ENCODE peak calls at places on chromosomes 6 and 20, in six cellular contexts. K, F, X, A, W and D are unnamed samples.
A peak's percentile ranks its signal among the peaks of the same experiment; 100 is the strongest.

GRCh38 chr6:28803337-28803709 is 120.5 kb downstream of the TRIM27 start:
- DNase-seq in K (no peak), F (no peak), X (no peak), A (no peak), W (no peak), D (no peak)

GRCh38 chr20:50313223-50313820 is 122.7 kb downstream of the CEBPB start:
- DNase-seq in K (no peak), F (peak; percentile 66), X (no peak), A (no peak), W (no peak), D (no peak)

GRCh38 chr6:155936127-155936526 is 480.5 kb upstream of the NOX3 start:
- DNase-seq in K (no peak), F (no peak), X (no peak), A (no peak), W (no peak), D (no peak)

GRCh38 chr20:1324598-1325172 is 4.3 kb downstream of the SDCBP2 start:
- DNase-seq in K (no peak), F (no peak), X (no peak), A (no peak), W (peak; percentile 19), D (no peak)

GRCh38 chr6:16523550-16524379 is 237.5 kb downstream of the ATXN1 start:
- DNase-seq in K (no peak), F (no peak), X (no peak), A (no peak), W (no peak), D (no peak)

GRCh38 chr20:2301164-2301622 is 5.4 kb downstream of the TGM3 start:
- DNase-seq in K (peak; percentile 89), F (peak; percentile 28), X (peak; percentile 52), A (peak; percentile 52), W (no peak), D (peak; percentile 23)

GRCh38 chr20:24559114-24559513 is 89.7 kb downstream of the SYNDIG1 start:
- DNase-seq in K (no peak), F (no peak), X (no peak), A (no peak), W (no peak), D (no peak)

GRCh38 chr6:30152019-30152673 is 8.9 kb downstream of the TRIM10 start:
- DNase-seq in K (no peak), F (no peak), X (no peak), A (no peak), W (no peak), D (no peak)

GRCh38 chr6:118939683-118940082 is 4.7 kb upstream of the MCM9 start:
- DNase-seq in K (no peak), F (no peak), X (no peak), A (no peak), W (no peak), D (no peak)

DNA sequence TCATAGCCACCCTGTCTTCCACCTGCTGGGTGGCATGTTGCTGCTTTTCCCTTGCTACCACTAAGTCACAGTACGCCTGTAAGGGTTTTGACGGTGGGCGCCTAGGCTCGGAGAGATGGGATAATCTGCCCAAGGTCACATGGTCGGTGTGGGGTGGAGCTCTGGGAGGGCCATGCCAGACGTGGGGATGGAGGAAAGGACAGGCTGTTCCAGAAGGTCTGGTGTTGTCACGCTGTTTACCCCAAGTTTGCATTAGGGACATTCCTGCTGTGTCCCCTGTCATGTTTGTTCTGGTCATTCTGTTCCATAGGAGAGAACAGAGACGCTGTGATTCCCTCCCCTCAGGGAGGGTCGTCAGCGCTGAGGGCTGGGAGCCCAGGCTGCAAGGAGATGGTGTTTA is 16.1 kb downstream of the IP6K3 start:
- DNase-seq in K (no peak), F (no peak), X (no peak), A (no peak), W (no peak), D (no peak)
- TF ChIP-seq POLR2AphosphoS5 in K (no peak), F (no peak), X (no peak), A (no peak), W (no peak), D (no peak)

DNA sequence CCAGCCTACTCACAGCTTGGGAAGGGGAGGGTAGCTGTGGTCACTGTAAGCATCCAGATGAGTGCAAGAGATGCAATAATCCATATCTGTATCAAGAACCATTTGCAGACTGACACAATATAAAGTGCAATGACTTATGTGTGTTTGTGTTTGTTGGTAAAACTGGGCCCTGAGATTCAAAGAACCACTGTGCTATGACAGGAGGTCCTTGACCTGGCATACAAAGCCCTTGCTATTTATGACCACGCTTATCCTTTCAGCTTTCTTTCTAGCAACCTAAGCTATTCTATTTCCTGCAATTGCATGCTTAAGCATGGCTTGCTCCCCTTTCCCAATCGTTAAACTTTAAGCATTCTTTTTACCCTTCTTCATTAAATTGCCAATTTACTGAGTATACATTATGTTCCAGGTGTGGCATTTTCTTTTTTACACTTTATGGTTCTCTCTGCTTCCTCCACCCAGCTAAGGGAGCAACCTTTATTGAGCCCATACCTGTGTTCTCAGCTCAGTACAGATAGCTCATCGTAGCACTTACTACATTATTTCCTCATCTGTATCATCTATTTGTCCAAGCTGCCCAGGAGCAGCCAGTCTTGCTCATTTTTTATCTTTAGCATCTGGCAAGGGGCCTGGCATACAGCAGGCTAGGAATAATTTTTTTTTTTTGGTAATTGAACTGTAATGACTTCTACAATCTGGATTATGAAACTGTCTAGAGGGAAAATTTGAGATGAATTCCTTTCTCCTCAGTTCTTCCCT is 3.5 kb downstream of the MCUR1 start:
- DNase-seq in K (no peak), F (no peak), X (no peak), A (no peak), W (no peak), D (no peak)
- TF ChIP-seq POLR2A in K (no peak), F (no peak), X (no peak), A (no peak), W (no peak), D (no peak)

GRCh38 chr20:39269031-39269461 is 306.9 kb downstream of the DHX35 start:
- DNase-seq in K (no peak), F (peak; percentile 77), X (peak; percentile 29), A (peak; percentile 55), W (peak; percentile 92), D (peak; percentile 45)
- TF ChIP-seq TAF1 in K (no peak), F (no peak), X (no peak), A (no peak), W (no peak), D (no peak)

GRCh38 chr6:62746161-62746560 is 460.1 kb upstream of the KHDRBS2 start:
- DNase-seq in K (no peak), F (no peak), X (peak; percentile 18), A (no peak), W (no peak), D (no peak)
- TF ChIP-seq POLR2AphosphoS5 in K (no peak), F (no peak), X (no peak), A (no peak), W (no peak), D (no peak)

GRCh38 chr20:12180107-12180661 is 262.5 kb downstream of the BTBD3 start:
- DNase-seq in K (no peak), F (no peak), X (no peak), A (no peak), W (no peak), D (no peak)

GRCh38 chr20:12175538-12175937 is 257.8 kb downstream of the BTBD3 start:
- DNase-seq in K (no peak), F (no peak), X (no peak), A (no peak), W (no peak), D (no peak)

GRCh38 chr20:12179692-12180091 is 262.0 kb downstream of the BTBD3 start:
- DNase-seq in K (no peak), F (no peak), X (no peak), A (no peak), W (no peak), D (no peak)

GRCh38 chr20:12173333-12173732 is 255.6 kb downstream of the BTBD3 start:
- DNase-seq in K (no peak), F (no peak), X (no peak), A (no peak), W (no peak), D (no peak)

GRCh38 chr20:12177657-12178293 is 260.1 kb downstream of the BTBD3 start:
- DNase-seq in K (no peak), F (no peak), X (peak; percentile 13), A (no peak), W (no peak), D (no peak)
- TF ChIP-seq POLR2A in K (no peak), F (no peak), X (no peak), A (no peak), W (no peak), D (no peak)

GRCh38 chr20:61630240-61630650 is 378.2 kb downstream of the CDH4 start:
- DNase-seq in K (no peak), F (no peak), X (no peak), A (no peak), W (no peak), D (no peak)
- TF ChIP-seq TAF1 in K (no peak), F (no peak), X (no peak), A (no peak), W (no peak), D (no peak)

GRCh38 chr20:45407783-45408645 is at the start of gene DBNDD2:
- DNase-seq in K (no peak), F (no peak), X (no peak), A (no peak), W (no peak), D (no peak)
- TF ChIP-seq POLR2AphosphoS5 in K (no peak), F (no peak), X (no peak), A (no peak), W (no peak), D (no peak)

GRCh38 chr6:54971825-54972224 is 125.3 kb downstream of the FAM83B start:
- DNase-seq in K (no peak), F (no peak), X (no peak), A (no peak), W (no peak), D (no peak)
- TF ChIP-seq POLR2A in K (no peak), F (no peak), X (no peak), A (no peak), W (no peak), D (no peak)

GRCh38 chr20:38286586-38287502 is 17.1 kb upstream of the BPI start:
- DNase-seq in K (no peak), F (no peak), X (peak; percentile 38), A (no peak), W (no peak), D (no peak)
- TF ChIP-seq TAF1 in K (no peak), F (no peak), X (no peak), A (no peak), W (no peak), D (no peak)

DNA sequence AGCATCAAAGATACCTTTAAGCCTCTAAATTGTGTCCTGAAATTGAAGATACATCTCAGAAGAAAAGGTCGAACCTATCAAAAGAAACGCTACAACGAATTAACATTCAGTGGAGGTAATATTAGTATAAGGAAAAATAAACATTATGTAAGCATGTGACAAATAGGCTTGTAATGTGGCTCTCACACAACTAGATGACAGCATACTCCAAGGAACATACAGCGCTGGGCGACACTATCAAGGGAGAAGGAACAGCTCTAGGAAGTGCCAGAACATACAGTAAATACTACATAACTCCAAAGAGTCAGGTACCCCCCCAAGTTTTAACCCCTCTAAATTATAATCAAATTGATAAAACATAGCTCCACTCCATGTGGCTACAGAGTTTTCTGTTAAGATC is 103.5 kb downstream of the LAMP5 start:
- DNase-seq in K (no peak), F (no peak), X (peak; percentile 58), A (no peak), W (no peak), D (no peak)
- TF ChIP-seq POLR2AphosphoS5 in K (no peak), F (no peak), X (no peak), A (no peak), W (no peak), D (no peak)